ENCODE peak calls at places on chromosomes 3 and 15, in nine cellular contexts. One of them, this sample, is unnamed. For H3K4me1, the result is how much of the 10 kb centered on the place peaks cover.

GRCh38 chr3:195102609-195103467 is 168.1 kb downstream of the XXYLT1 start:
- DNase-seq in IMR-90: peak
- DNase-seq in body of pancreas: no peak
- DNase-seq in PC-3: peak
- DNase-seq in right atrium auricular region: no peak
- DNase-seq in HCT116: peak
- DNase-seq in cardiac muscle cell: peak
- DNase-seq in ascending aorta: no peak
- DNase-seq in H9: no peak
- DNase-seq in this sample: peak

GRCh38 chr3:47003461-47004368 is 24.2 kb downstream of the NBEAL2 start:
- DNase-seq in IMR-90: no peak
- DNase-seq in body of pancreas: peak
- DNase-seq in PC-3: no peak
- DNase-seq in right atrium auricular region: no peak
- DNase-seq in HCT116: no peak
- DNase-seq in cardiac muscle cell: no peak
- DNase-seq in ascending aorta: peak
- DNase-seq in H9: no peak
- DNase-seq in this sample: no peak

GRCh38 chr15:78303729-78304486 is 4.5 kb upstream of the SKIC8 start:
- DNase-seq in IMR-90: no peak
- DNase-seq in body of pancreas: no peak
- DNase-seq in PC-3: no peak
- DNase-seq in right atrium auricular region: no peak
- DNase-seq in HCT116: no peak
- DNase-seq in cardiac muscle cell: no peak
- DNase-seq in ascending aorta: no peak
- DNase-seq in H9: peak
- DNase-seq in this sample: no peak

GRCh38 chr15:93189562-93189961 is 100.6 kb upstream of the RGMA start:
- DNase-seq in IMR-90: no peak
- DNase-seq in body of pancreas: no peak
- DNase-seq in PC-3: no peak
- DNase-seq in right atrium auricular region: no peak
- DNase-seq in HCT116: no peak
- DNase-seq in cardiac muscle cell: no peak
- DNase-seq in ascending aorta: no peak
- DNase-seq in H9: peak
- DNase-seq in this sample: no peak

GRCh38 chr15:64387562-64388168 is at the start of gene TRIP4:
- DNase-seq in IMR-90: peak
- DNase-seq in body of pancreas: peak
- DNase-seq in PC-3: peak
- DNase-seq in right atrium auricular region: peak
- DNase-seq in HCT116: peak
- DNase-seq in cardiac muscle cell: peak
- DNase-seq in ascending aorta: peak
- DNase-seq in H9: peak
- DNase-seq in this sample: peak

GRCh38 chr15:78457101-78457500 is 19.1 kb downstream of the IREB2 start:
- DNase-seq in IMR-90: peak
- DNase-seq in body of pancreas: no peak
- DNase-seq in PC-3: peak
- DNase-seq in right atrium auricular region: no peak
- DNase-seq in HCT116: no peak
- DNase-seq in cardiac muscle cell: peak
- DNase-seq in ascending aorta: no peak
- DNase-seq in H9: no peak
- DNase-seq in this sample: peak

GRCh38 chr3:52892625-52893311 is 4.6 kb downstream of the STIMATE start:
- DNase-seq in IMR-90: no peak
- DNase-seq in body of pancreas: no peak
- DNase-seq in PC-3: no peak
- DNase-seq in right atrium auricular region: no peak
- DNase-seq in HCT116: no peak
- DNase-seq in cardiac muscle cell: peak
- DNase-seq in ascending aorta: no peak
- DNase-seq in H9: no peak
- DNase-seq in this sample: no peak

GRCh38 chr3:195891431-195892104 is 16.8 kb downstream of the TNK2 start:
- DNase-seq in IMR-90: no peak
- DNase-seq in body of pancreas: no peak
- DNase-seq in PC-3: no peak
- DNase-seq in right atrium auricular region: no peak
- DNase-seq in HCT116: no peak
- DNase-seq in cardiac muscle cell: no peak
- DNase-seq in ascending aorta: no peak
- DNase-seq in H9: no peak
- DNase-seq in this sample: no peak

GRCh38 chr15:69400850-69401249 is 13.3 kb upstream of the KIF23 start:
- DNase-seq in IMR-90: peak
- DNase-seq in body of pancreas: no peak
- DNase-seq in PC-3: peak
- DNase-seq in right atrium auricular region: no peak
- DNase-seq in HCT116: no peak
- DNase-seq in cardiac muscle cell: no peak
- DNase-seq in ascending aorta: no peak
- DNase-seq in H9: no peak
- DNase-seq in this sample: no peak

GRCh38 chr3:135197246-135197645 is 402.2 kb downstream of the EPHB1 start:
- DNase-seq in IMR-90: no peak
- DNase-seq in body of pancreas: no peak
- DNase-seq in PC-3: peak
- DNase-seq in right atrium auricular region: no peak
- DNase-seq in HCT116: no peak
- DNase-seq in cardiac muscle cell: no peak
- DNase-seq in ascending aorta: no peak
- DNase-seq in H9: no peak
- DNase-seq in this sample: no peak

GRCh38 chr15:83210619-83211018 is 3.0 kb upstream of the HDGFL3 start:
- DNase-seq in IMR-90: no peak
- DNase-seq in body of pancreas: peak
- DNase-seq in PC-3: peak
- DNase-seq in right atrium auricular region: no peak
- DNase-seq in HCT116: no peak
- DNase-seq in cardiac muscle cell: peak
- DNase-seq in ascending aorta: no peak
- DNase-seq in H9: no peak
- DNase-seq in this sample: no peak

GRCh38 chr3:190566043-190566933 is 52.4 kb downstream of the IL1RAP start:
- DNase-seq in IMR-90: peak
- DNase-seq in body of pancreas: peak
- DNase-seq in PC-3: peak
- DNase-seq in right atrium auricular region: peak
- DNase-seq in HCT116: peak
- DNase-seq in cardiac muscle cell: peak
- DNase-seq in ascending aorta: peak
- DNase-seq in H9: no peak
- DNase-seq in this sample: peak

DNA sequence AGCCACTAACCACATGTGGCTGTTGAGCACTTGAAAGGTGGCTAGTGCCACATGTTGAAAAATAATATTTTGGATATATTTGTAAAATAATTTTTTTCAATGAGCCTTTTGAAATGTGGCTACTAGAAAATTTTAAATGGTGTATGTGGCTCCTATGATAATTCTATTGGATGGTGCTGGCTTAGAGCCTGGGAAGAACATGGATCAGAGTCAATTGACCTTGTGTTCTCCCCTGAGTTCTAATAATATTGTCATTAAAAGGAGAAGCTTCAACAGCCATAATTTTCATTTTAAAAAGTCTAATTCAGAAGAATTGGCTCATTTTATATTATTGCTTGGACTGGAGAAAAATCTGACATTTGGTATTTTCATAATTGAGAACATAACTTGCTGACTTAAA is 167.3 kb downstream of the LPP start:
- DNase-seq in IMR-90: no peak
- DNase-seq in body of pancreas: no peak
- DNase-seq in PC-3: no peak
- DNase-seq in right atrium auricular region: no peak
- DNase-seq in HCT116: no peak
- DNase-seq in cardiac muscle cell: no peak
- DNase-seq in ascending aorta: no peak
- DNase-seq in H9: no peak
- DNase-seq in this sample: no peak
- H3K4me1 ChIP-seq in IMR-90: under half
- H3K4me1 ChIP-seq in body of pancreas: under half
- H3K4me1 ChIP-seq in PC-3: under half
- H3K4me1 ChIP-seq in right atrium auricular region: under half
- H3K4me1 ChIP-seq in HCT116: under half
- H3K4me1 ChIP-seq in cardiac muscle cell: under half
- H3K4me1 ChIP-seq in ascending aorta: half or more
- H3K4me1 ChIP-seq in H9: under half
- H3K4me1 ChIP-seq in this sample: under half

GRCh38 chr3:188829577-188829976 is 342.2 kb upstream of the TPRG1 start:
- DNase-seq in IMR-90: no peak
- DNase-seq in body of pancreas: no peak
- DNase-seq in PC-3: no peak
- DNase-seq in right atrium auricular region: no peak
- DNase-seq in HCT116: no peak
- DNase-seq in cardiac muscle cell: no peak
- DNase-seq in ascending aorta: no peak
- DNase-seq in H9: no peak
- DNase-seq in this sample: no peak

GRCh38 chr3:188832146-188832545 is 339.6 kb upstream of the TPRG1 start:
- DNase-seq in IMR-90: no peak
- DNase-seq in body of pancreas: no peak
- DNase-seq in PC-3: no peak
- DNase-seq in right atrium auricular region: no peak
- DNase-seq in HCT116: no peak
- DNase-seq in cardiac muscle cell: no peak
- DNase-seq in ascending aorta: no peak
- DNase-seq in H9: no peak
- DNase-seq in this sample: no peak

GRCh38 chr3:188832961-188833615 is 338.7 kb upstream of the TPRG1 start:
- DNase-seq in IMR-90: no peak
- DNase-seq in body of pancreas: no peak
- DNase-seq in PC-3: no peak
- DNase-seq in right atrium auricular region: no peak
- DNase-seq in HCT116: no peak
- DNase-seq in cardiac muscle cell: peak
- DNase-seq in ascending aorta: no peak
- DNase-seq in H9: no peak
- DNase-seq in this sample: no peak

GRCh38 chr3:188827593-188827992 is 344.2 kb upstream of the TPRG1 start:
- DNase-seq in IMR-90: peak
- DNase-seq in body of pancreas: no peak
- DNase-seq in PC-3: no peak
- DNase-seq in right atrium auricular region: no peak
- DNase-seq in HCT116: no peak
- DNase-seq in cardiac muscle cell: peak
- DNase-seq in ascending aorta: no peak
- DNase-seq in H9: no peak
- DNase-seq in this sample: no peak

DNA sequence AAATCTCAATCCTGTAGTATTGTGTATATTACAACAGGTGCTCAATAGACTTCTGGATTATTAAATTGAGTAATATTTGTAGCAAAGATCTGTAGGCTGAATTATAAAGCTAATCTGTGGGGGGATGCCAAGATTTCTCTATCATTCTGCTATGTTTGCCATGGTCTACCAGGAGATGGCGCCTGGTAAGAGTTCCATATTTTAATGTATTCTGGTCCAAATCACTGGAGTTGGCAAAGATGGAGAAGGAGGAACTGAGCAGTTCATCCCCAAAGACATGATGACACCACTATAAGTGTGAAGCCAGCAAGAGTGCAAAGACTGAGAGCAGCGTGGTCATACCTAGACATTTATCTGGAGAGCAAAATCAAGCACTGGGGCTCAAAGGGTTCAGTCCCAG is 340.8 kb upstream of the TPRG1 start:
- DNase-seq in IMR-90: no peak
- DNase-seq in body of pancreas: no peak
- DNase-seq in PC-3: peak
- DNase-seq in right atrium auricular region: no peak
- DNase-seq in HCT116: no peak
- DNase-seq in cardiac muscle cell: peak
- DNase-seq in ascending aorta: no peak
- DNase-seq in H9: no peak
- DNase-seq in this sample: peak
- TF ChIP-seq CTCF in IMR-90: peak
- TF ChIP-seq CTCF in body of pancreas: no peak
- TF ChIP-seq CTCF in PC-3: peak
- TF ChIP-seq CTCF in right atrium auricular region: peak
- TF ChIP-seq CTCF in HCT116: peak
- TF ChIP-seq CTCF in cardiac muscle cell: peak
- TF ChIP-seq CTCF in ascending aorta: no peak
- TF ChIP-seq CTCF in H9: peak
- TF ChIP-seq CTCF in this sample: peak

GRCh38 chr15:22961661-22962221 is 18.4 kb downstream of the CYFIP1 start:
- DNase-seq in IMR-90: peak
- DNase-seq in body of pancreas: peak
- DNase-seq in PC-3: no peak
- DNase-seq in right atrium auricular region: no peak
- DNase-seq in HCT116: no peak
- DNase-seq in cardiac muscle cell: peak
- DNase-seq in ascending aorta: no peak
- DNase-seq in H9: no peak
- DNase-seq in this sample: no peak
- H3K27ac ChIP-seq in IMR-90: peak
- H3K27ac ChIP-seq in body of pancreas: peak
- H3K27ac ChIP-seq in PC-3: no peak
- H3K27ac ChIP-seq in right atrium auricular region: peak
- H3K27ac ChIP-seq in HCT116: no peak
- H3K27ac ChIP-seq in cardiac muscle cell: no peak
- H3K27ac ChIP-seq in ascending aorta: peak
- H3K27ac ChIP-seq in H9: no peak
- H3K27ac ChIP-seq in this sample: no peak

GRCh38 chr15:60124460-60125070 is 120.5 kb downstream of the FOXB1 start:
- DNase-seq in IMR-90: no peak
- DNase-seq in body of pancreas: no peak
- DNase-seq in PC-3: no peak
- DNase-seq in right atrium auricular region: no peak
- DNase-seq in HCT116: no peak
- DNase-seq in cardiac muscle cell: no peak
- DNase-seq in ascending aorta: no peak
- DNase-seq in H9: no peak
- DNase-seq in this sample: no peak
- H3K4me1 ChIP-seq in IMR-90: under half
- H3K4me1 ChIP-seq in body of pancreas: under half
- H3K4me1 ChIP-seq in PC-3: under half
- H3K4me1 ChIP-seq in right atrium auricular region: under half
- H3K4me1 ChIP-seq in HCT116: under half
- H3K4me1 ChIP-seq in cardiac muscle cell: under half
- H3K4me1 ChIP-seq in ascending aorta: under half
- H3K4me1 ChIP-seq in H9: under half
- H3K4me1 ChIP-seq in this sample: under half

This sample was measured in A673.